ENCODE peak calls at places on chromosomes 4 and X, in six cellular contexts. E, H, Q, R, W and M are unnamed samples.
A peak's percentile ranks its signal among the peaks of the same experiment; 100 is the strongest.

GRCh38 chr4:165096776-165097175 is 15.9 kb downstream of the TMEM192 start:
- DNase-seq in E (no peak), H (no peak), Q (peak; percentile 49), R (no peak), W (no peak), M (no peak)

GRCh38 chrX:4397471-4397870 is 684.0 kb upstream of the PRKX start:
- DNase-seq in E (no peak), H (no peak), Q (no peak), R (no peak), W (no peak), M (no peak)

GRCh38 chrX:33969105-33969504 is 163.0 kb downstream of the FAM47A start:
- DNase-seq in E (no peak), H (no peak), Q (no peak), R (no peak), W (no peak), M (no peak)

GRCh38 chr4:97867557-97868091 is 275.7 kb downstream of the STPG2 start:
- DNase-seq in E (no peak), H (no peak), Q (no peak), R (no peak), W (no peak), M (no peak)

GRCh38 chrX:103396660-103397059 is 20.3 kb downstream of the BEX3 start:
- DNase-seq in E (no peak), H (no peak), Q (no peak), R (no peak), W (no peak), M (no peak)

GRCh38 chrX:12789976-12790375 is 1.2 kb upstream of the PRPS2 start:
- DNase-seq in E (no peak), H (no peak), Q (no peak), R (no peak), W (no peak), M (no peak)

GRCh38 chr4:165207016-165207430 is 338 bp upstream of the KLHL2 start:
- DNase-seq in E (no peak), H (no peak), Q (peak; percentile 35), R (peak; percentile 39), W (no peak), M (no peak)

GRCh38 chr4:74006009-74006476 is 7.6 kb upstream of the CXCL5 start:
- DNase-seq in E (no peak), H (no peak), Q (peak; percentile 83), R (no peak), W (no peak), M (no peak)

GRCh38 chrX:53093177-53093655 is 726 bp upstream of the KANTR start:
- DNase-seq in E (peak; percentile 88), H (peak; percentile 90), Q (peak; percentile 74), R (peak; percentile 84), W (peak; percentile 76), M (peak; percentile 77)

GRCh38 chr4:187251896-187252295 is 528.2 kb upstream of the FAT1 start:
- DNase-seq in E (no peak), H (no peak), Q (no peak), R (no peak), W (no peak), M (no peak)

GRCh38 chr4:79049840-79050520 is 110.7 kb upstream of the PAQR3 start:
- DNase-seq in E (no peak), H (no peak), Q (no peak), R (no peak), W (no peak), M (no peak)

GRCh38 chrX:19514791-19515614 is at the start of gene MAP3K15:
- DNase-seq in E (peak; percentile 80), H (peak; percentile 59), Q (no peak), R (peak; percentile 22), W (peak; percentile 35), M (peak; percentile 18)

GRCh38 chrX:19799319-19800182 is 87.8 kb downstream of the SH3KBP1 start:
- DNase-seq in E (no peak), H (no peak), Q (peak; percentile 43), R (peak; percentile 14), W (no peak), M (no peak)

GRCh38 chr4:169716677-169717076 is 41.1 kb downstream of the HPF1 start:
- DNase-seq in E (no peak), H (no peak), Q (no peak), R (no peak), W (no peak), M (no peak)

GRCh38 chrX:118824173-118824782 is 654 bp downstream of the ZCCHC12 start:
- DNase-seq in E (peak; percentile 73), H (no peak), Q (no peak), R (no peak), W (no peak), M (no peak)

GRCh38 chrX:118823263-118824172 is at the start of gene ZCCHC12:
- DNase-seq in E (peak; percentile 93), H (peak; percentile 56), Q (peak; percentile 11), R (peak; percentile 64), W (peak; percentile 26), M (peak; percentile 54)
- H3K4me3 ChIP-seq in E (peak within 1 kb of the TSS; percentile 72), H (peak within 1 kb of the TSS; percentile 39), Q (peak within 1 kb of the TSS; percentile 28), R (peak within 1 kb of the TSS; percentile 47), W (peak within 1 kb of the TSS; percentile 18), M (no peak within 1 kb of the TSS)

GRCh38 chr4:141376769-141377168 is 156.1 kb downstream of the ZNF330 start:
- DNase-seq in E (no peak), H (no peak), Q (no peak), R (no peak), W (no peak), M (no peak)

GRCh38 chr4:141371206-141371605 is 150.5 kb downstream of the ZNF330 start:
- DNase-seq in E (no peak), H (no peak), Q (no peak), R (no peak), W (no peak), M (no peak)

DNA sequence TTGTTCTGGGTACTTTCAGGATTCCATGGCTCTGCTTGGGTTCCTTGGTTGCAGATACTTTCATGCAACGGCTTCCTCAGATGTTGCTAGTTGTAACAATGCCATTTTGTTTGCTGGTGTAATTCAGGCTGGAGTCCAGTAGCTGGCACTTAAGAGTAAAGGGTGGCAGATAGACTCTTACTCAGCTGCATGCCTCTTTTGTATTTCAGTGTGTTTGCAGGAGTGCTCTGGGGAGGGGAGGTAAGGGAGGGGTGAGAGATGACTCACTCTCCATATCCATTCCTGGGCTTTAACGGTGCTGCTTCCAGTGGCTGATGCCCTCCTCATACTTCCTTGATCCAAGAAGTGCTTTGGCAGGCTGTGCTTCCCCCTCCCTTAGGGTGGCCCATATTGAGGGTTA is 155.2 kb downstream of the ZNF330 start:
- DNase-seq in E (peak; percentile 74), H (no peak), Q (peak; percentile 88), R (no peak), W (peak; percentile 25), M (no peak)
- TF ChIP-seq CTCF in E (no peak), H (no peak), Q (peak; percentile 75), R (no peak), W (no peak), M (peak; percentile 29)

GRCh38 chrX:47223476-47224250 is 5.2 kb downstream of the CDK16 start:
- DNase-seq in E (no peak), H (no peak), Q (no peak), R (no peak), W (no peak), M (no peak)

GRCh38 chrX:47226531-47227333 is 6.1 kb upstream of the USP11 start:
- DNase-seq in E (no peak), H (no peak), Q (no peak), R (no peak), W (no peak), M (no peak)

GRCh38 chrX:47226071-47226470 is 6.7 kb upstream of the USP11 start:
- DNase-seq in E (no peak), H (no peak), Q (no peak), R (no peak), W (no peak), M (no peak)

GRCh38 chrX:47224266-47224895 is 5.9 kb downstream of the CDK16 start:
- DNase-seq in E (no peak), H (no peak), Q (no peak), R (no peak), W (no peak), M (no peak)

GRCh38 chrX:47224896-47225290 is 6.4 kb downstream of the CDK16 start:
- DNase-seq in E (no peak), H (no peak), Q (no peak), R (no peak), W (no peak), M (no peak)
- H3K36me3 ChIP-seq in E (peaks cover 50% of the 10 kb centered on the region), H (peaks cover 57% of the 10 kb centered on the region), Q (peaks cover 21% of the 10 kb centered on the region), R (no peaks in the 10 kb centered on the region), W (no peaks in the 10 kb centered on the region), M (peaks cover 15% of the 10 kb centered on the region)

GRCh38 chr4:48602222-48602621 is 112.2 kb downstream of the ZAR1 start:
- DNase-seq in E (no peak), H (no peak), Q (peak; percentile 40), R (no peak), W (no peak), M (no peak)
- H3K4me3 ChIP-seq in E (no peak overlapping the region), H (no peak overlapping the region), Q (no peak overlapping the region), R (no peak overlapping the region), W (no peak overlapping the region), M (no peak overlapping the region)

DNA sequence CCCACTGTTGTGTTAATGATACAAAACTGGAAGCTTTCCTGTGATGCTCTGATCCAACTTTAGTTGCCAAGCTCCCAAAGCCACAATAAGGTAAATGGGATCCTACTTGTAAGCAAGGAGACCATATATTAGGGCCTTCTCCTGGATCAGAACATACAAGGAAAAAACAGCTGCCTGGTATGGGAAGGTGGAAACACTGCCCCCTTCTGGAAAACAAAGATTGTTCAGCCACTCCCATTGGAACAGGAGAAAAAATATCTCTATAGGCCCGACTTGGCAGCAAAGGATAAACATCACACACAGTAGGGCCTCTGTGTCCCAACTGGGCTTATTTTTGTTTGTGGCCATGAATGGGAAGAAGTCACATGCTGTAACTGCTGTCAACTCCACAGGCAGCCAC is 166.5 kb downstream of the TBX22 start:
- DNase-seq in E (peak; percentile 60), H (no peak), Q (no peak), R (peak; percentile 30), W (no peak), M (no peak)
- TF ChIP-seq CTCF in E (peak; percentile 72), H (no peak), Q (no peak), R (no peak), W (no peak), M (no peak)

GRCh38 chr4:128859887-128860774 is 50.6 kb downstream of the JADE1 start:
- DNase-seq in E (no peak), H (no peak), Q (peak; percentile 92), R (no peak), W (no peak), M (peak; percentile 30)
- H3K36me3 ChIP-seq in E (peaks cover 96% of the 10 kb centered on the region), H (peaks cover 91% of the 10 kb centered on the region), Q (peaks cover 41% of the 10 kb centered on the region), R (no peaks in the 10 kb centered on the region), W (peaks cover 4% of the 10 kb centered on the region), M (peaks cover 17% of the 10 kb centered on the region)

GRCh38 chrX:9533611-9534010 is 68.8 kb downstream of the TBL1X start:
- DNase-seq in E (no peak), H (no peak), Q (no peak), R (no peak), W (no peak), M (no peak)

GRCh38 chrX:9535101-9535500 is 70.2 kb downstream of the TBL1X start:
- DNase-seq in E (no peak), H (no peak), Q (no peak), R (no peak), W (no peak), M (no peak)

GRCh38 chrX:9537781-9538180 is 72.9 kb downstream of the TBL1X start:
- DNase-seq in E (no peak), H (no peak), Q (no peak), R (no peak), W (no peak), M (no peak)

GRCh38 chrX:9532349-9532748 is 67.5 kb downstream of the TBL1X start:
- DNase-seq in E (no peak), H (no peak), Q (no peak), R (peak; percentile 79), W (no peak), M (no peak)

GRCh38 chrX:9534686-9535085 is 69.8 kb downstream of the TBL1X start:
- DNase-seq in E (no peak), H (no peak), Q (peak; percentile 63), R (peak; percentile 49), W (no peak), M (no peak)
- H3K4me3 ChIP-seq in E (no peak overlapping the region), H (no peak overlapping the region), Q (no peak overlapping the region), R (no peak overlapping the region), W (no peak overlapping the region), M (no peak overlapping the region)